ENCODE peak calls at places on chromosome X, in four cellular contexts. I is CD14-positive monocyte, Q is IMR-90, O is ovary. M is an unnamed sample.

GRCh38 chrX:9610774-9611392 is 146.0 kb downstream of the TBL1X start:
- DNase-seq in I (no peak), Q (peak), O (no peak), M (no peak)

GRCh38 chrX:84187501-84188319 is at the start of gene RPS6KA6:
- DNase-seq in I (peak), Q (peak), O (peak), M (no peak)

GRCh38 chrX:8783100-8784098 is 17.8 kb downstream of the FAM9A start:
- DNase-seq in I (no peak), Q (peak), O (no peak), M (no peak)

GRCh38 chrX:49995021-49995731 is 72.8 kb downstream of the CLCN5 start:
- DNase-seq in I (no peak), Q (peak), O (no peak), M (no peak)

GRCh38 chrX:105608745-105609144 is 213.6 kb upstream of the NRK start:
- DNase-seq in I (no peak), Q (no peak), O (no peak), M (no peak)

GRCh38 chrX:47278684-47279083 is 45.9 kb downstream of the USP11 start:
- DNase-seq in I (no peak), Q (peak), O (no peak), M (no peak)

GRCh38 chrX:11968470-11968869 is 169.8 kb upstream of the FRMPD4 start:
- DNase-seq in I (no peak), Q (peak), O (no peak), M (no peak)

GRCh38 chrX:71910526-71911022 is at the start of gene NHSL2:
- DNase-seq in I (no peak), Q (peak), O (peak), M (no peak)

GRCh38 chrX:85685843-85686242 is 306.4 kb upstream of the POF1B start:
- DNase-seq in I (no peak), Q (no peak), O (no peak), M (no peak)

GRCh38 chrX:132483951-132484350 is 4.9 kb downstream of the MBNL3 start:
- DNase-seq in I (no peak), Q (no peak), O (no peak), M (no peak)

GRCh38 chrX:20527458-20528099 is 260.9 kb upstream of the RPS6KA3 start:
- DNase-seq in I (no peak), Q (peak), O (peak), M (peak)

GRCh38 chrX:105126201-105126600 is 94.3 kb downstream of the TEX13A start:
- DNase-seq in I (no peak), Q (no peak), O (no peak), M (no peak)

GRCh38 chrX:150508461-150509367 is 59.7 kb upstream of the MTM1 start:
- DNase-seq in I (no peak), Q (peak), O (peak), M (no peak)

GRCh38 chrX:11105080-11105479 is 6.1 kb upstream of the HCCS start:
- DNase-seq in I (no peak), Q (peak), O (no peak), M (no peak)

GRCh38 chrX:153333271-153333670 is 682 bp upstream of the ZNF275 start:
- DNase-seq in I (no peak), Q (peak), O (no peak), M (no peak)

GRCh38 chrX:72634321-72634720 is 61.7 kb upstream of the HDAC8 start:
- DNase-seq in I (no peak), Q (no peak), O (no peak), M (no peak)

GRCh38 chrX:33195698-33196097 is 15.7 kb downstream of the DMD start:
- DNase-seq in I (no peak), Q (peak), O (no peak), M (no peak)

GRCh38 chrX:72738396-72738795 is 24.3 kb upstream of the PHKA1 start:
- DNase-seq in I (no peak), Q (no peak), O (no peak), M (no peak)

GRCh38 chrX:53421125-53421524 is 1.3 kb downstream of the SMC1A start:
- DNase-seq in I (no peak), Q (no peak), O (no peak), M (no peak)

GRCh38 chrX:153588782-153589446 is 10.0 kb downstream of the CCNQ start:
- DNase-seq in I (no peak), Q (no peak), O (no peak), M (no peak)

GRCh38 chrX:17738002-17738713 is 865 bp downstream of the SCML1 start:
- DNase-seq in I (no peak), Q (peak), O (peak), M (no peak)

GRCh38 chrX:22699591-22700091 is 300.1 kb upstream of the DDX53 start:
- DNase-seq in I (no peak), Q (peak), O (no peak), M (no peak)

GRCh38 chrX:69309074-69309792 is 144.0 kb upstream of the PJA1 start:
- DNase-seq in I (no peak), Q (no peak), O (no peak), M (no peak)

M was measured in AML-193.